ENCODE peak calls at places on chromosomes 16 and 17, in nine cellular contexts. One of them, this sample, is unnamed.

GRCh38 chr16:79293831-79294230 is 306.7 kb downstream of the MAF start:
- DNase-seq in HTR-8/SVneo: no peak
- DNase-seq in HCT116: no peak
- DNase-seq in WTC11: no peak
- DNase-seq in hippocampal formation: no peak
- DNase-seq in NCI-H1417: no peak
- DNase-seq in amygdala: no peak
- DNase-seq in HS-27A: no peak
- DNase-seq in cardiac muscle cell: no peak
- DNase-seq in this sample: no peak

GRCh38 chr16:14510939-14511797 is 118.9 kb downstream of the PARN start:
- DNase-seq in HTR-8/SVneo: peak
- DNase-seq in HCT116: no peak
- DNase-seq in WTC11: no peak
- DNase-seq in hippocampal formation: no peak
- DNase-seq in NCI-H1417: no peak
- DNase-seq in amygdala: no peak
- DNase-seq in HS-27A: no peak
- DNase-seq in cardiac muscle cell: peak
- DNase-seq in this sample: no peak

GRCh38 chr16:58411736-58412614 is 19.7 kb downstream of the GINS3 start:
- DNase-seq in HTR-8/SVneo: no peak
- DNase-seq in HCT116: no peak
- DNase-seq in WTC11: no peak
- DNase-seq in hippocampal formation: no peak
- DNase-seq in NCI-H1417: no peak
- DNase-seq in amygdala: no peak
- DNase-seq in HS-27A: no peak
- DNase-seq in cardiac muscle cell: no peak
- DNase-seq in this sample: no peak

GRCh38 chr17:29138184-29138955 is 41.8 kb downstream of the MYO18A start:
- DNase-seq in HTR-8/SVneo: no peak
- DNase-seq in HCT116: no peak
- DNase-seq in WTC11: no peak
- DNase-seq in hippocampal formation: no peak
- DNase-seq in NCI-H1417: no peak
- DNase-seq in amygdala: no peak
- DNase-seq in HS-27A: no peak
- DNase-seq in cardiac muscle cell: no peak
- DNase-seq in this sample: no peak

GRCh38 chr17:77526728-77527355 is 386.1 kb downstream of the SEC14L1 start:
- DNase-seq in HTR-8/SVneo: no peak
- DNase-seq in HCT116: no peak
- DNase-seq in WTC11: no peak
- DNase-seq in hippocampal formation: peak
- DNase-seq in NCI-H1417: no peak
- DNase-seq in amygdala: no peak
- DNase-seq in HS-27A: no peak
- DNase-seq in cardiac muscle cell: no peak
- DNase-seq in this sample: no peak

GRCh38 chr17:3755335-3756030 is 31.8 kb downstream of the HASPIN start:
- DNase-seq in HTR-8/SVneo: no peak
- DNase-seq in HCT116: no peak
- DNase-seq in WTC11: no peak
- DNase-seq in hippocampal formation: no peak
- DNase-seq in NCI-H1417: peak
- DNase-seq in amygdala: no peak
- DNase-seq in HS-27A: no peak
- DNase-seq in cardiac muscle cell: no peak
- DNase-seq in this sample: no peak

GRCh38 chr16:85759136-85759535 is 8.2 kb upstream of the C16orf74 start:
- DNase-seq in HTR-8/SVneo: no peak
- DNase-seq in HCT116: no peak
- DNase-seq in WTC11: no peak
- DNase-seq in hippocampal formation: no peak
- DNase-seq in NCI-H1417: no peak
- DNase-seq in amygdala: no peak
- DNase-seq in HS-27A: no peak
- DNase-seq in cardiac muscle cell: no peak
- DNase-seq in this sample: no peak

GRCh38 chr16:51137097-51137496 is 14.0 kb downstream of the SALL1 start:
- DNase-seq in HTR-8/SVneo: no peak
- DNase-seq in HCT116: no peak
- DNase-seq in WTC11: no peak
- DNase-seq in hippocampal formation: no peak
- DNase-seq in NCI-H1417: no peak
- DNase-seq in amygdala: no peak
- DNase-seq in HS-27A: no peak
- DNase-seq in cardiac muscle cell: no peak
- DNase-seq in this sample: no peak

GRCh38 chr17:10702574-10702973 is 5.2 kb downstream of the ADPRM start:
- DNase-seq in HTR-8/SVneo: no peak
- DNase-seq in HCT116: no peak
- DNase-seq in WTC11: no peak
- DNase-seq in hippocampal formation: no peak
- DNase-seq in NCI-H1417: no peak
- DNase-seq in amygdala: no peak
- DNase-seq in HS-27A: no peak
- DNase-seq in cardiac muscle cell: peak
- DNase-seq in this sample: no peak

GRCh38 chr17:2192367-2193028 is 111.1 kb downstream of the SMG6 start:
- DNase-seq in HTR-8/SVneo: peak
- DNase-seq in HCT116: peak
- DNase-seq in WTC11: no peak
- DNase-seq in hippocampal formation: no peak
- DNase-seq in NCI-H1417: no peak
- DNase-seq in amygdala: no peak
- DNase-seq in HS-27A: peak
- DNase-seq in cardiac muscle cell: peak
- DNase-seq in this sample: no peak

GRCh38 chr16:75267631-75268264 is 16.3 kb upstream of the BCAR1 start:
- DNase-seq in HTR-8/SVneo: peak
- DNase-seq in HCT116: peak
- DNase-seq in WTC11: no peak
- DNase-seq in hippocampal formation: no peak
- DNase-seq in NCI-H1417: peak
- DNase-seq in amygdala: no peak
- DNase-seq in HS-27A: no peak
- DNase-seq in cardiac muscle cell: no peak
- DNase-seq in this sample: peak

GRCh38 chr16:70721202-70721963 is 35.5 kb upstream of the MTSS2 start:
- DNase-seq in HTR-8/SVneo: no peak
- DNase-seq in HCT116: no peak
- DNase-seq in WTC11: no peak
- DNase-seq in hippocampal formation: no peak
- DNase-seq in NCI-H1417: no peak
- DNase-seq in amygdala: no peak
- DNase-seq in HS-27A: no peak
- DNase-seq in cardiac muscle cell: no peak
- DNase-seq in this sample: no peak

GRCh38 chr16:86034421-86034919 is 135.5 kb downstream of the IRF8 start:
- DNase-seq in HTR-8/SVneo: no peak
- DNase-seq in HCT116: no peak
- DNase-seq in WTC11: no peak
- DNase-seq in hippocampal formation: no peak
- DNase-seq in NCI-H1417: no peak
- DNase-seq in amygdala: no peak
- DNase-seq in HS-27A: no peak
- DNase-seq in cardiac muscle cell: no peak
- DNase-seq in this sample: no peak

GRCh38 chr17:50537721-50538548 is 5.4 kb downstream of the EPN3 start:
- DNase-seq in HTR-8/SVneo: no peak
- DNase-seq in HCT116: no peak
- DNase-seq in WTC11: no peak
- DNase-seq in hippocampal formation: no peak
- DNase-seq in NCI-H1417: no peak
- DNase-seq in amygdala: no peak
- DNase-seq in HS-27A: no peak
- DNase-seq in cardiac muscle cell: no peak
- DNase-seq in this sample: no peak

GRCh38 chr16:3566990-3567389 is 10.2 kb downstream of the NLRC3 start:
- DNase-seq in HTR-8/SVneo: no peak
- DNase-seq in HCT116: no peak
- DNase-seq in WTC11: no peak
- DNase-seq in hippocampal formation: no peak
- DNase-seq in NCI-H1417: no peak
- DNase-seq in amygdala: no peak
- DNase-seq in HS-27A: no peak
- DNase-seq in cardiac muscle cell: no peak
- DNase-seq in this sample: no peak

GRCh38 chr16:81841709-81842108 is 62.6 kb downstream of the PLCG2 start:
- DNase-seq in HTR-8/SVneo: no peak
- DNase-seq in HCT116: no peak
- DNase-seq in WTC11: no peak
- DNase-seq in hippocampal formation: no peak
- DNase-seq in NCI-H1417: no peak
- DNase-seq in amygdala: no peak
- DNase-seq in HS-27A: no peak
- DNase-seq in cardiac muscle cell: no peak
- DNase-seq in this sample: no peak

GRCh38 chr16:80541306-80541694 is 507 bp downstream of the DYNLRB2 start:
- DNase-seq in HTR-8/SVneo: no peak
- DNase-seq in HCT116: no peak
- DNase-seq in WTC11: no peak
- DNase-seq in hippocampal formation: no peak
- DNase-seq in NCI-H1417: no peak
- DNase-seq in amygdala: no peak
- DNase-seq in HS-27A: no peak
- DNase-seq in cardiac muscle cell: no peak
- DNase-seq in this sample: no peak

GRCh38 chr17:41553176-41553575 is 18.7 kb downstream of the KRT9 start:
- DNase-seq in HTR-8/SVneo: no peak
- DNase-seq in HCT116: no peak
- DNase-seq in WTC11: no peak
- DNase-seq in hippocampal formation: no peak
- DNase-seq in NCI-H1417: no peak
- DNase-seq in amygdala: no peak
- DNase-seq in HS-27A: no peak
- DNase-seq in cardiac muscle cell: no peak
- DNase-seq in this sample: no peak

GRCh38 chr17:19707728-19708221 is 8.6 kb downstream of the SLC47A2 start:
- DNase-seq in HTR-8/SVneo: no peak
- DNase-seq in HCT116: no peak
- DNase-seq in WTC11: no peak
- DNase-seq in hippocampal formation: no peak
- DNase-seq in NCI-H1417: no peak
- DNase-seq in amygdala: no peak
- DNase-seq in HS-27A: no peak
- DNase-seq in cardiac muscle cell: no peak
- DNase-seq in this sample: no peak

GRCh38 chr17:57552114-57552601 is 192.9 kb downstream of the CCDC182 start:
- DNase-seq in HTR-8/SVneo: no peak
- DNase-seq in HCT116: no peak
- DNase-seq in WTC11: peak
- DNase-seq in hippocampal formation: peak
- DNase-seq in NCI-H1417: no peak
- DNase-seq in amygdala: no peak
- DNase-seq in HS-27A: no peak
- DNase-seq in cardiac muscle cell: peak
- DNase-seq in this sample: peak

GRCh38 chr17:74340470-74341023 is 14.5 kb downstream of the KIF19 start:
- DNase-seq in HTR-8/SVneo: no peak
- DNase-seq in HCT116: no peak
- DNase-seq in WTC11: no peak
- DNase-seq in hippocampal formation: peak
- DNase-seq in NCI-H1417: peak
- DNase-seq in amygdala: no peak
- DNase-seq in HS-27A: no peak
- DNase-seq in cardiac muscle cell: no peak
- DNase-seq in this sample: no peak

GRCh38 chr17:17141860-17142552 is 64.1 kb downstream of the PLD6 start:
- DNase-seq in HTR-8/SVneo: peak
- DNase-seq in HCT116: no peak
- DNase-seq in WTC11: peak
- DNase-seq in hippocampal formation: peak
- DNase-seq in NCI-H1417: no peak
- DNase-seq in amygdala: peak
- DNase-seq in HS-27A: no peak
- DNase-seq in cardiac muscle cell: peak
- DNase-seq in this sample: peak

GRCh38 chr16:64933890-64934289 is 188.0 kb downstream of the CDH11 start:
- DNase-seq in HTR-8/SVneo: no peak
- DNase-seq in HCT116: no peak
- DNase-seq in WTC11: no peak
- DNase-seq in hippocampal formation: no peak
- DNase-seq in NCI-H1417: no peak
- DNase-seq in amygdala: no peak
- DNase-seq in HS-27A: no peak
- DNase-seq in cardiac muscle cell: no peak
- DNase-seq in this sample: no peak

GRCh38 chr16:56889206-56889605 is 24.2 kb downstream of the SLC12A3 start:
- DNase-seq in HTR-8/SVneo: no peak
- DNase-seq in HCT116: no peak
- DNase-seq in WTC11: no peak
- DNase-seq in hippocampal formation: no peak
- DNase-seq in NCI-H1417: no peak
- DNase-seq in amygdala: no peak
- DNase-seq in HS-27A: no peak
- DNase-seq in cardiac muscle cell: no peak
- DNase-seq in this sample: no peak

GRCh38 chr16:81645303-81645702 is 133.8 kb upstream of the PLCG2 start:
- DNase-seq in HTR-8/SVneo: peak
- DNase-seq in HCT116: no peak
- DNase-seq in WTC11: no peak
- DNase-seq in hippocampal formation: no peak
- DNase-seq in NCI-H1417: peak
- DNase-seq in amygdala: no peak
- DNase-seq in HS-27A: no peak
- DNase-seq in cardiac muscle cell: peak
- DNase-seq in this sample: peak

GRCh38 chr17:79203657-79204056 is 129.0 kb downstream of the ENGASE start:
- DNase-seq in HTR-8/SVneo: no peak
- DNase-seq in HCT116: no peak
- DNase-seq in WTC11: no peak
- DNase-seq in hippocampal formation: no peak
- DNase-seq in NCI-H1417: no peak
- DNase-seq in amygdala: no peak
- DNase-seq in HS-27A: no peak
- DNase-seq in cardiac muscle cell: no peak
- DNase-seq in this sample: no peak

GRCh38 chr16:78278047-78278446 is 178.6 kb downstream of the WWOX start:
- DNase-seq in HTR-8/SVneo: no peak
- DNase-seq in HCT116: no peak
- DNase-seq in WTC11: no peak
- DNase-seq in hippocampal formation: no peak
- DNase-seq in NCI-H1417: no peak
- DNase-seq in amygdala: no peak
- DNase-seq in HS-27A: no peak
- DNase-seq in cardiac muscle cell: no peak
- DNase-seq in this sample: no peak

GRCh38 chr17:82435103-82435502 is 15.4 kb downstream of the CYBC1 start:
- DNase-seq in HTR-8/SVneo: peak
- DNase-seq in HCT116: no peak
- DNase-seq in WTC11: no peak
- DNase-seq in hippocampal formation: no peak
- DNase-seq in NCI-H1417: no peak
- DNase-seq in amygdala: no peak
- DNase-seq in HS-27A: no peak
- DNase-seq in cardiac muscle cell: no peak
- DNase-seq in this sample: no peak

GRCh38 chr17:48022906-48023305 is 14.7 kb downstream of the COPZ2 start:
- DNase-seq in HTR-8/SVneo: no peak
- DNase-seq in HCT116: no peak
- DNase-seq in WTC11: no peak
- DNase-seq in hippocampal formation: no peak
- DNase-seq in NCI-H1417: no peak
- DNase-seq in amygdala: no peak
- DNase-seq in HS-27A: no peak
- DNase-seq in cardiac muscle cell: no peak
- DNase-seq in this sample: no peak

GRCh38 chr17:1998426-1998784 is 26.7 kb downstream of the RTN4RL1 start:
- DNase-seq in HTR-8/SVneo: no peak
- DNase-seq in HCT116: no peak
- DNase-seq in WTC11: no peak
- DNase-seq in hippocampal formation: no peak
- DNase-seq in NCI-H1417: no peak
- DNase-seq in amygdala: no peak
- DNase-seq in HS-27A: no peak
- DNase-seq in cardiac muscle cell: no peak
- DNase-seq in this sample: no peak

GRCh38 chr17:2075336-2076056 is 20.6 kb downstream of the HIC1 start:
- DNase-seq in HTR-8/SVneo: no peak
- DNase-seq in HCT116: no peak
- DNase-seq in WTC11: peak
- DNase-seq in hippocampal formation: no peak
- DNase-seq in NCI-H1417: no peak
- DNase-seq in amygdala: no peak
- DNase-seq in HS-27A: no peak
- DNase-seq in cardiac muscle cell: peak
- DNase-seq in this sample: no peak

This sample was measured in caudate nucleus.